ENCODE peak calls at places on chromosome 19, in ten cellular contexts. H is nephron progenitor cell, U is BJ, C is memory B cell, B is CMK, S is aorta, E is NCI-H1092, M is NCI-H1417, D is SW480, J is T follicular helper cell. R is an unnamed sample.

GRCh38 chr19:17488593-17489391 is 18.5 kb downstream of the SLC27A1 start:
- DNase-seq in D (peak), J (peak), M (peak), H (peak), C (peak), S (peak), B (no peak), U (no peak), E (no peak), R (peak)

GRCh38 chr19:43518051-43518450 is 8.9 kb downstream of the ETHE1 start:
- DNase-seq in C (no peak), M (peak), E (no peak), S (no peak), B (no peak), H (no peak), J (no peak), U (no peak), D (no peak), R (no peak)

GRCh38 chr19:4730740-4731171 is 7.1 kb upstream of the DPP9 start:
- DNase-seq in E (no peak), S (no peak), D (no peak), C (peak), U (no peak), H (peak), B (no peak), M (peak), J (peak), R (peak)

GRCh38 chr19:43555185-43555770 is 20.0 kb downstream of the XRCC1 start:
- DNase-seq in S (no peak), D (peak), B (peak), J (peak), U (no peak), E (no peak), H (peak), C (peak), M (peak), R (peak)

GRCh38 chr19:17942181-17942580 is 9.4 kb downstream of the CCDC124 start:
- DNase-seq in H (no peak), U (no peak), B (no peak), M (no peak), D (no peak), C (no peak), J (no peak), S (no peak), E (no peak), R (peak)

GRCh38 chr19:4814625-4815425 is 16.7 kb downstream of the TICAM1 start:
- DNase-seq in U (no peak), E (no peak), D (no peak), S (no peak), C (no peak), H (no peak), B (no peak), M (peak), J (no peak), R (no peak)

GRCh38 chr19:10289167-10289835 is 451 bp upstream of the ICAM5 start:
- DNase-seq in E (peak), U (no peak), C (peak), S (no peak), H (peak), D (peak), J (peak), M (peak), B (peak), R (peak)

GRCh38 chr19:47005873-47006272 is 13.8 kb upstream of the NPAS1 start:
- DNase-seq in C (no peak), D (peak), H (no peak), M (no peak), S (no peak), B (no peak), U (no peak), J (no peak), E (no peak), R (peak)

GRCh38 chr19:6362351-6362801 is 1.0 kb downstream of the CLPP start:
- DNase-seq in H (no peak), D (no peak), B (no peak), M (no peak), S (no peak), U (no peak), J (peak), E (no peak), C (no peak), R (no peak)

GRCh38 chr19:32921624-32922023 is 50.1 kb downstream of the CEP89 start:
- DNase-seq in D (no peak), E (no peak), H (no peak), S (no peak), U (no peak), B (no peak), M (no peak), J (no peak), C (no peak), R (no peak)

GRCh38 chr19:329876-330275 is 14.7 kb downstream of the MIER2 start:
- DNase-seq in M (no peak), C (no peak), J (no peak), S (peak), D (no peak), E (no peak), U (no peak), H (no peak), B (no peak), R (peak)

GRCh38 chr19:35168261-35168660 is 13.7 kb downstream of the FXYD5 start:
- DNase-seq in B (no peak), M (no peak), U (no peak), C (no peak), D (no peak), S (no peak), H (no peak), E (no peak), J (no peak), R (no peak)

GRCh38 chr19:45496349-45496953 is 396 bp downstream of the RTN2 start:
- DNase-seq in U (no peak), J (no peak), D (no peak), M (peak), H (peak), S (peak), B (no peak), E (no peak), C (peak), R (peak)

GRCh38 chr19:30092721-30093569 is 150.9 kb downstream of the URI1 start:
- DNase-seq in D (no peak), C (no peak), M (no peak), H (no peak), J (no peak), U (no peak), B (no peak), E (no peak), S (peak), R (peak)

GRCh38 chr19:14412436-14413071 is 6.6 kb downstream of the DDX39A start:
- DNase-seq in J (no peak), D (no peak), U (no peak), S (no peak), M (no peak), H (no peak), E (no peak), C (no peak), B (no peak), R (peak)

GRCh38 chr19:45442927-45443461 is 19.3 kb upstream of the ERCC1 start:
- DNase-seq in C (peak), M (peak), E (no peak), U (no peak), B (no peak), S (peak), D (no peak), H (peak), J (no peak), R (peak)

GRCh38 chr19:2476451-2477140 is 669 bp downstream of the GADD45B start:
- DNase-seq in E (no peak), H (peak), J (peak), M (peak), C (peak), S (peak), D (no peak), B (no peak), U (no peak), R (peak)

GRCh38 chr19:38149597-38149996 is 74.4 kb downstream of the DPF1 start:
- DNase-seq in E (no peak), U (no peak), M (no peak), B (no peak), J (no peak), D (no peak), C (no peak), H (no peak), S (no peak), R (peak)

GRCh38 chr19:2053601-2054389 is 2.8 kb upstream of the MKNK2 start:
- DNase-seq in S (no peak), E (no peak), C (no peak), H (no peak), J (no peak), B (no peak), D (no peak), U (no peak), M (no peak), R (peak)

GRCh38 chr19:47421844-47422395 is 2.6 kb upstream of the MEIS3 start:
- DNase-seq in C (no peak), S (no peak), H (peak), E (no peak), D (no peak), J (no peak), B (no peak), U (no peak), M (peak), R (peak)

GRCh38 chr19:32336259-32337111 is 8.9 kb upstream of the ZNF507 start:
- DNase-seq in C (no peak), H (no peak), M (no peak), E (no peak), J (no peak), B (no peak), U (no peak), D (peak), S (no peak), R (no peak)

GRCh38 chr19:2962018-2962670 is 15.2 kb upstream of the TLE6 start:
- DNase-seq in U (peak), M (peak), D (peak), B (no peak), J (peak), C (peak), S (no peak), H (peak), E (peak), R (peak)

GRCh38 chr19:45953676-45954075 is 20.0 kb downstream of the NOVA2 start:
- DNase-seq in M (no peak), H (no peak), D (no peak), B (no peak), S (no peak), C (no peak), J (no peak), U (no peak), E (no peak), R (no peak)

GRCh38 chr19:36950335-36951119 is 34.4 kb downstream of the ZNF568 start:
- DNase-seq in D (no peak), B (no peak), E (no peak), M (no peak), C (no peak), H (no peak), S (no peak), U (no peak), J (no peak), R (no peak)

GRCh38 chr19:640156-640548 is 473 bp downstream of the FGF22 start:
- DNase-seq in U (no peak), E (no peak), B (no peak), J (no peak), M (no peak), C (no peak), H (no peak), D (no peak), S (no peak), R (no peak)

GRCh38 chr19:52748336-52748950 is 13.6 kb upstream of the ZNF611 start:
- DNase-seq in U (no peak), H (no peak), S (no peak), M (peak), C (no peak), J (no peak), E (no peak), B (no peak), D (no peak), R (peak)

GRCh38 chr19:16326401-16327130 is 1.9 kb downstream of the KLF2 start:
- DNase-seq in D (no peak), C (peak), B (no peak), U (no peak), J (peak), E (no peak), S (peak), M (no peak), H (peak), R (peak)

GRCh38 chr19:39363909-39364457 is 21.8 kb downstream of the SAMD4B start:
- DNase-seq in C (no peak), J (no peak), D (no peak), M (no peak), S (peak), B (no peak), E (no peak), U (no peak), H (no peak), R (no peak)

GRCh38 chr19:57587529-57587928 is 3.6 kb downstream of the ZIK1 start:
- DNase-seq in S (no peak), C (no peak), H (no peak), E (no peak), M (no peak), D (no peak), U (peak), J (no peak), B (no peak), R (no peak)

GRCh38 chr19:40247735-40248262 is 21.3 kb upstream of the CCNP start:
- DNase-seq in S (no peak), M (no peak), D (no peak), E (no peak), J (no peak), C (no peak), H (no peak), U (no peak), B (no peak), R (no peak)

GRCh38 chr19:37583340-37583739 is 11.3 kb downstream of the ZNF571 start:
- DNase-seq in M (no peak), U (no peak), J (no peak), C (no peak), E (no peak), S (no peak), B (no peak), D (no peak), H (no peak), R (peak)

GRCh38 chr19:41792513-41793413 is 3.6 kb upstream of the CEACAM3 start:
- DNase-seq in E (no peak), C (peak), H (peak), U (no peak), B (peak), M (no peak), D (peak), J (peak), S (peak), R (peak)

GRCh38 chr19:35513231-35513974 is at the start of gene DMKN:
- DNase-seq in E (no peak), B (no peak), H (no peak), U (no peak), D (peak), S (no peak), M (no peak), C (no peak), J (no peak), R (peak)

GRCh38 chr19:12052571-12053169 is at the start of gene ZNF878:
- DNase-seq in J (no peak), D (peak), E (peak), U (peak), C (peak), B (peak), S (peak), M (peak), H (peak), R (peak)

GRCh38 chr19:57192064-57192395 is 730 bp downstream of the ZNF264 start:
- DNase-seq in E (no peak), B (no peak), C (no peak), D (no peak), S (no peak), M (peak), H (peak), U (no peak), J (no peak), R (no peak)